ENCODE peak calls at places on chromosomes 11 and 22, in ten cellular contexts. One of them, this sample, is unnamed.

GRCh38 chr11:33634291-33634834 is 66.3 kb downstream of the C11orf91 start:
- DNase-seq in BJ: no peak
- DNase-seq in AG08396: no peak
- DNase-seq in activated CD4-positive, alpha-beta T cell treated with anti-CD3 and anti-CD28 coated beads for 24 hours: no peak
- DNase-seq in iris pigment epithelial cell: peak; percentile 68
- DNase-seq in tibial artery: no peak
- DNase-seq in AG09309: no peak
- DNase-seq in fibroblast of the conjunctiva: no peak
- DNase-seq in adrenal gland: no peak
- DNase-seq in stimulated activated CD8-positive, alpha-beta memory T cell treated with anti-CD3 and anti-CD28 coated beads, Interleukin-15, amount 100 ng/mL, for 1 hour: no peak
- DNase-seq in this sample: no peak

GRCh38 chr22:32396746-32397145 is 15.3 kb downstream of the RTCB start:
- DNase-seq in BJ: peak; percentile 14
- DNase-seq in AG08396: no peak
- DNase-seq in activated CD4-positive, alpha-beta T cell treated with anti-CD3 and anti-CD28 coated beads for 24 hours: no peak
- DNase-seq in iris pigment epithelial cell: peak; percentile 28
- DNase-seq in tibial artery: no peak
- DNase-seq in AG09309: no peak
- DNase-seq in fibroblast of the conjunctiva: peak; percentile 24
- DNase-seq in adrenal gland: no peak
- DNase-seq in stimulated activated CD8-positive, alpha-beta memory T cell treated with anti-CD3 and anti-CD28 coated beads, Interleukin-15, amount 100 ng/mL, for 1 hour: no peak
- DNase-seq in this sample: no peak

GRCh38 chr11:70399681-70400112 is 1.4 kb downstream of the CTTN start:
- DNase-seq in BJ: peak; percentile 83
- DNase-seq in AG08396: peak; percentile 95
- DNase-seq in activated CD4-positive, alpha-beta T cell treated with anti-CD3 and anti-CD28 coated beads for 24 hours: no peak
- DNase-seq in iris pigment epithelial cell: peak; percentile 98
- DNase-seq in tibial artery: peak; percentile 96
- DNase-seq in AG09309: peak; percentile 80
- DNase-seq in fibroblast of the conjunctiva: peak; percentile 90
- DNase-seq in adrenal gland: peak; percentile 96
- DNase-seq in stimulated activated CD8-positive, alpha-beta memory T cell treated with anti-CD3 and anti-CD28 coated beads, Interleukin-15, amount 100 ng/mL, for 1 hour: no peak
- DNase-seq in this sample: no peak

GRCh38 chr22:30483169-30483568 is 11.4 kb upstream of the SEC14L3 start:
- DNase-seq in BJ: no peak
- DNase-seq in AG08396: no peak
- DNase-seq in activated CD4-positive, alpha-beta T cell treated with anti-CD3 and anti-CD28 coated beads for 24 hours: no peak
- DNase-seq in iris pigment epithelial cell: no peak
- DNase-seq in tibial artery: no peak
- DNase-seq in AG09309: no peak
- DNase-seq in fibroblast of the conjunctiva: no peak
- DNase-seq in adrenal gland: no peak
- DNase-seq in stimulated activated CD8-positive, alpha-beta memory T cell treated with anti-CD3 and anti-CD28 coated beads, Interleukin-15, amount 100 ng/mL, for 1 hour: no peak
- DNase-seq in this sample: no peak

GRCh38 chr22:35987994-35988393 is 40.6 kb downstream of the RBFOX2 start:
- DNase-seq in BJ: no peak
- DNase-seq in AG08396: no peak
- DNase-seq in activated CD4-positive, alpha-beta T cell treated with anti-CD3 and anti-CD28 coated beads for 24 hours: no peak
- DNase-seq in iris pigment epithelial cell: no peak
- DNase-seq in tibial artery: no peak
- DNase-seq in AG09309: no peak
- DNase-seq in fibroblast of the conjunctiva: no peak
- DNase-seq in adrenal gland: no peak
- DNase-seq in stimulated activated CD8-positive, alpha-beta memory T cell treated with anti-CD3 and anti-CD28 coated beads, Interleukin-15, amount 100 ng/mL, for 1 hour: no peak
- DNase-seq in this sample: no peak

GRCh38 chr11:96396637-96397036 is 6.8 kb downstream of the JRKL start:
- DNase-seq in BJ: no peak
- DNase-seq in AG08396: no peak
- DNase-seq in activated CD4-positive, alpha-beta T cell treated with anti-CD3 and anti-CD28 coated beads for 24 hours: no peak
- DNase-seq in iris pigment epithelial cell: no peak
- DNase-seq in tibial artery: no peak
- DNase-seq in AG09309: no peak
- DNase-seq in fibroblast of the conjunctiva: no peak
- DNase-seq in adrenal gland: no peak
- DNase-seq in stimulated activated CD8-positive, alpha-beta memory T cell treated with anti-CD3 and anti-CD28 coated beads, Interleukin-15, amount 100 ng/mL, for 1 hour: no peak
- DNase-seq in this sample: no peak

GRCh38 chr11:64281957-64282770 is 2.3 kb downstream of the BAD start:
- DNase-seq in BJ: no peak
- DNase-seq in AG08396: no peak
- DNase-seq in activated CD4-positive, alpha-beta T cell treated with anti-CD3 and anti-CD28 coated beads for 24 hours: no peak
- DNase-seq in iris pigment epithelial cell: no peak
- DNase-seq in tibial artery: no peak
- DNase-seq in AG09309: no peak
- DNase-seq in fibroblast of the conjunctiva: no peak
- DNase-seq in adrenal gland: no peak
- DNase-seq in stimulated activated CD8-positive, alpha-beta memory T cell treated with anti-CD3 and anti-CD28 coated beads, Interleukin-15, amount 100 ng/mL, for 1 hour: no peak
- DNase-seq in this sample: no peak

GRCh38 chr11:62266558-62266957 is 3.4 kb upstream of the SCGB2A2 start:
- DNase-seq in BJ: no peak
- DNase-seq in AG08396: no peak
- DNase-seq in activated CD4-positive, alpha-beta T cell treated with anti-CD3 and anti-CD28 coated beads for 24 hours: peak; percentile 5
- DNase-seq in iris pigment epithelial cell: peak; percentile 73
- DNase-seq in tibial artery: no peak
- DNase-seq in AG09309: no peak
- DNase-seq in fibroblast of the conjunctiva: no peak
- DNase-seq in adrenal gland: peak; percentile 52
- DNase-seq in stimulated activated CD8-positive, alpha-beta memory T cell treated with anti-CD3 and anti-CD28 coated beads, Interleukin-15, amount 100 ng/mL, for 1 hour: no peak
- DNase-seq in this sample: no peak

GRCh38 chr11:14347991-14348390 is 11.0 kb downstream of the RRAS2 start:
- DNase-seq in BJ: no peak
- DNase-seq in AG08396: no peak
- DNase-seq in activated CD4-positive, alpha-beta T cell treated with anti-CD3 and anti-CD28 coated beads for 24 hours: no peak
- DNase-seq in iris pigment epithelial cell: no peak
- DNase-seq in tibial artery: no peak
- DNase-seq in AG09309: no peak
- DNase-seq in fibroblast of the conjunctiva: no peak
- DNase-seq in adrenal gland: no peak
- DNase-seq in stimulated activated CD8-positive, alpha-beta memory T cell treated with anti-CD3 and anti-CD28 coated beads, Interleukin-15, amount 100 ng/mL, for 1 hour: no peak
- DNase-seq in this sample: no peak

GRCh38 chr22:40597541-40598453 is 38.7 kb downstream of the MRTFA start:
- DNase-seq in BJ: no peak
- DNase-seq in AG08396: no peak
- DNase-seq in activated CD4-positive, alpha-beta T cell treated with anti-CD3 and anti-CD28 coated beads for 24 hours: no peak
- DNase-seq in iris pigment epithelial cell: peak; percentile 30
- DNase-seq in tibial artery: no peak
- DNase-seq in AG09309: no peak
- DNase-seq in fibroblast of the conjunctiva: peak; percentile 4
- DNase-seq in adrenal gland: no peak
- DNase-seq in stimulated activated CD8-positive, alpha-beta memory T cell treated with anti-CD3 and anti-CD28 coated beads, Interleukin-15, amount 100 ng/mL, for 1 hour: no peak
- DNase-seq in this sample: no peak

GRCh38 chr22:21657020-21657360 is 8.8 kb upstream of the PPIL2 start:
- DNase-seq in BJ: no peak
- DNase-seq in AG08396: no peak
- DNase-seq in activated CD4-positive, alpha-beta T cell treated with anti-CD3 and anti-CD28 coated beads for 24 hours: no peak
- DNase-seq in iris pigment epithelial cell: no peak
- DNase-seq in tibial artery: no peak
- DNase-seq in AG09309: no peak
- DNase-seq in fibroblast of the conjunctiva: no peak
- DNase-seq in adrenal gland: no peak
- DNase-seq in stimulated activated CD8-positive, alpha-beta memory T cell treated with anti-CD3 and anti-CD28 coated beads, Interleukin-15, amount 100 ng/mL, for 1 hour: no peak
- DNase-seq in this sample: no peak

GRCh38 chr22:19723990-19724827 is 870 bp downstream of the GP1BB start:
- DNase-seq in BJ: no peak
- DNase-seq in AG08396: no peak
- DNase-seq in activated CD4-positive, alpha-beta T cell treated with anti-CD3 and anti-CD28 coated beads for 24 hours: peak; percentile 28
- DNase-seq in iris pigment epithelial cell: no peak
- DNase-seq in tibial artery: no peak
- DNase-seq in AG09309: no peak
- DNase-seq in fibroblast of the conjunctiva: no peak
- DNase-seq in adrenal gland: no peak
- DNase-seq in stimulated activated CD8-positive, alpha-beta memory T cell treated with anti-CD3 and anti-CD28 coated beads, Interleukin-15, amount 100 ng/mL, for 1 hour: no peak
- DNase-seq in this sample: no peak

GRCh38 chr11:29612423-29612822 is 404.4 kb downstream of the KCNA4 start:
- DNase-seq in BJ: no peak
- DNase-seq in AG08396: no peak
- DNase-seq in activated CD4-positive, alpha-beta T cell treated with anti-CD3 and anti-CD28 coated beads for 24 hours: no peak
- DNase-seq in iris pigment epithelial cell: no peak
- DNase-seq in tibial artery: no peak
- DNase-seq in AG09309: no peak
- DNase-seq in fibroblast of the conjunctiva: no peak
- DNase-seq in adrenal gland: no peak
- DNase-seq in stimulated activated CD8-positive, alpha-beta memory T cell treated with anti-CD3 and anti-CD28 coated beads, Interleukin-15, amount 100 ng/mL, for 1 hour: no peak
- DNase-seq in this sample: no peak

GRCh38 chr22:45970709-45971388 is 6.1 kb downstream of the WNT7B start:
- DNase-seq in BJ: no peak
- DNase-seq in AG08396: no peak
- DNase-seq in activated CD4-positive, alpha-beta T cell treated with anti-CD3 and anti-CD28 coated beads for 24 hours: no peak
- DNase-seq in iris pigment epithelial cell: peak; percentile 18
- DNase-seq in tibial artery: no peak
- DNase-seq in AG09309: no peak
- DNase-seq in fibroblast of the conjunctiva: no peak
- DNase-seq in adrenal gland: no peak
- DNase-seq in stimulated activated CD8-positive, alpha-beta memory T cell treated with anti-CD3 and anti-CD28 coated beads, Interleukin-15, amount 100 ng/mL, for 1 hour: no peak
- DNase-seq in this sample: no peak

GRCh38 chr22:36027960-36028645 is 521 bp downstream of the RBFOX2 start:
- DNase-seq in BJ: no peak
- DNase-seq in AG08396: peak; percentile 86
- DNase-seq in activated CD4-positive, alpha-beta T cell treated with anti-CD3 and anti-CD28 coated beads for 24 hours: no peak
- DNase-seq in iris pigment epithelial cell: no peak
- DNase-seq in tibial artery: no peak
- DNase-seq in AG09309: no peak
- DNase-seq in fibroblast of the conjunctiva: no peak
- DNase-seq in adrenal gland: peak; percentile 42
- DNase-seq in stimulated activated CD8-positive, alpha-beta memory T cell treated with anti-CD3 and anti-CD28 coated beads, Interleukin-15, amount 100 ng/mL, for 1 hour: no peak
- DNase-seq in this sample: no peak

GRCh38 chr22:27790396-27791216 is 10.9 kb downstream of the MN1 start:
- DNase-seq in BJ: no peak
- DNase-seq in AG08396: no peak
- DNase-seq in activated CD4-positive, alpha-beta T cell treated with anti-CD3 and anti-CD28 coated beads for 24 hours: no peak
- DNase-seq in iris pigment epithelial cell: no peak
- DNase-seq in tibial artery: no peak
- DNase-seq in AG09309: no peak
- DNase-seq in fibroblast of the conjunctiva: no peak
- DNase-seq in adrenal gland: no peak
- DNase-seq in stimulated activated CD8-positive, alpha-beta memory T cell treated with anti-CD3 and anti-CD28 coated beads, Interleukin-15, amount 100 ng/mL, for 1 hour: no peak
- DNase-seq in this sample: no peak

GRCh38 chr11:96356837-96357236 is 13.8 kb upstream of the MAML2 start:
- DNase-seq in BJ: no peak
- DNase-seq in AG08396: no peak
- DNase-seq in activated CD4-positive, alpha-beta T cell treated with anti-CD3 and anti-CD28 coated beads for 24 hours: no peak
- DNase-seq in iris pigment epithelial cell: no peak
- DNase-seq in tibial artery: no peak
- DNase-seq in AG09309: no peak
- DNase-seq in fibroblast of the conjunctiva: no peak
- DNase-seq in adrenal gland: no peak
- DNase-seq in stimulated activated CD8-positive, alpha-beta memory T cell treated with anti-CD3 and anti-CD28 coated beads, Interleukin-15, amount 100 ng/mL, for 1 hour: no peak
- DNase-seq in this sample: no peak

GRCh38 chr11:84165139-84165538 is 879.0 kb upstream of the CCDC90B start:
- DNase-seq in BJ: no peak
- DNase-seq in AG08396: no peak
- DNase-seq in activated CD4-positive, alpha-beta T cell treated with anti-CD3 and anti-CD28 coated beads for 24 hours: no peak
- DNase-seq in iris pigment epithelial cell: no peak
- DNase-seq in tibial artery: no peak
- DNase-seq in AG09309: no peak
- DNase-seq in fibroblast of the conjunctiva: no peak
- DNase-seq in adrenal gland: no peak
- DNase-seq in stimulated activated CD8-positive, alpha-beta memory T cell treated with anti-CD3 and anti-CD28 coated beads, Interleukin-15, amount 100 ng/mL, for 1 hour: no peak
- DNase-seq in this sample: no peak

GRCh38 chr11:99020324-99021225 is at the start of gene CNTN5:
- DNase-seq in BJ: no peak
- DNase-seq in AG08396: peak; percentile 10
- DNase-seq in activated CD4-positive, alpha-beta T cell treated with anti-CD3 and anti-CD28 coated beads for 24 hours: no peak
- DNase-seq in iris pigment epithelial cell: peak; percentile 34
- DNase-seq in tibial artery: peak; percentile 67
- DNase-seq in AG09309: no peak
- DNase-seq in fibroblast of the conjunctiva: no peak
- DNase-seq in adrenal gland: peak; percentile 26
- DNase-seq in stimulated activated CD8-positive, alpha-beta memory T cell treated with anti-CD3 and anti-CD28 coated beads, Interleukin-15, amount 100 ng/mL, for 1 hour: no peak
- DNase-seq in this sample: peak; percentile 24

GRCh38 chr11:14537134-14537599 is 17.0 kb upstream of the PSMA1 start:
- DNase-seq in BJ: no peak
- DNase-seq in AG08396: peak; percentile 40
- DNase-seq in activated CD4-positive, alpha-beta T cell treated with anti-CD3 and anti-CD28 coated beads for 24 hours: peak; percentile 4
- DNase-seq in iris pigment epithelial cell: peak; percentile 36
- DNase-seq in tibial artery: no peak
- DNase-seq in AG09309: no peak
- DNase-seq in fibroblast of the conjunctiva: peak; percentile 22
- DNase-seq in adrenal gland: no peak
- DNase-seq in stimulated activated CD8-positive, alpha-beta memory T cell treated with anti-CD3 and anti-CD28 coated beads, Interleukin-15, amount 100 ng/mL, for 1 hour: peak; percentile 15
- DNase-seq in this sample: no peak

GRCh38 chr22:27317156-27317555 is 484.4 kb downstream of the MN1 start:
- DNase-seq in BJ: no peak
- DNase-seq in AG08396: no peak
- DNase-seq in activated CD4-positive, alpha-beta T cell treated with anti-CD3 and anti-CD28 coated beads for 24 hours: no peak
- DNase-seq in iris pigment epithelial cell: no peak
- DNase-seq in tibial artery: no peak
- DNase-seq in AG09309: no peak
- DNase-seq in fibroblast of the conjunctiva: no peak
- DNase-seq in adrenal gland: no peak
- DNase-seq in stimulated activated CD8-positive, alpha-beta memory T cell treated with anti-CD3 and anti-CD28 coated beads, Interleukin-15, amount 100 ng/mL, for 1 hour: no peak
- DNase-seq in this sample: no peak

GRCh38 chr22:33401291-33401690 is 343.1 kb upstream of the SYN3 start:
- DNase-seq in BJ: peak; percentile 4
- DNase-seq in AG08396: peak; percentile 58
- DNase-seq in activated CD4-positive, alpha-beta T cell treated with anti-CD3 and anti-CD28 coated beads for 24 hours: no peak
- DNase-seq in iris pigment epithelial cell: no peak
- DNase-seq in tibial artery: no peak
- DNase-seq in AG09309: no peak
- DNase-seq in fibroblast of the conjunctiva: no peak
- DNase-seq in adrenal gland: no peak
- DNase-seq in stimulated activated CD8-positive, alpha-beta memory T cell treated with anti-CD3 and anti-CD28 coated beads, Interleukin-15, amount 100 ng/mL, for 1 hour: no peak
- DNase-seq in this sample: no peak

GRCh38 chr11:119754656-119755350 is 25.8 kb upstream of the NECTIN1 start:
- DNase-seq in BJ: no peak
- DNase-seq in AG08396: no peak
- DNase-seq in activated CD4-positive, alpha-beta T cell treated with anti-CD3 and anti-CD28 coated beads for 24 hours: no peak
- DNase-seq in iris pigment epithelial cell: no peak
- DNase-seq in tibial artery: no peak
- DNase-seq in AG09309: no peak
- DNase-seq in fibroblast of the conjunctiva: no peak
- DNase-seq in adrenal gland: no peak
- DNase-seq in stimulated activated CD8-positive, alpha-beta memory T cell treated with anti-CD3 and anti-CD28 coated beads, Interleukin-15, amount 100 ng/mL, for 1 hour: no peak
- DNase-seq in this sample: no peak

GRCh38 chr11:3992964-3993363 is 101.6 kb upstream of the RRM1 start:
- DNase-seq in BJ: no peak
- DNase-seq in AG08396: no peak
- DNase-seq in activated CD4-positive, alpha-beta T cell treated with anti-CD3 and anti-CD28 coated beads for 24 hours: no peak
- DNase-seq in iris pigment epithelial cell: no peak
- DNase-seq in tibial artery: no peak
- DNase-seq in AG09309: no peak
- DNase-seq in fibroblast of the conjunctiva: no peak
- DNase-seq in adrenal gland: no peak
- DNase-seq in stimulated activated CD8-positive, alpha-beta memory T cell treated with anti-CD3 and anti-CD28 coated beads, Interleukin-15, amount 100 ng/mL, for 1 hour: no peak
- DNase-seq in this sample: no peak

GRCh38 chr11:69539416-69540117 is 58.1 kb downstream of the LINC01488 start:
- DNase-seq in BJ: no peak
- DNase-seq in AG08396: no peak
- DNase-seq in activated CD4-positive, alpha-beta T cell treated with anti-CD3 and anti-CD28 coated beads for 24 hours: no peak
- DNase-seq in iris pigment epithelial cell: no peak
- DNase-seq in tibial artery: no peak
- DNase-seq in AG09309: no peak
- DNase-seq in fibroblast of the conjunctiva: no peak
- DNase-seq in adrenal gland: peak; percentile 32
- DNase-seq in stimulated activated CD8-positive, alpha-beta memory T cell treated with anti-CD3 and anti-CD28 coated beads, Interleukin-15, amount 100 ng/mL, for 1 hour: no peak
- DNase-seq in this sample: no peak

GRCh38 chr11:73295259-73295995 is 12.6 kb upstream of the ARHGEF17 start:
- DNase-seq in BJ: peak; percentile 70
- DNase-seq in AG08396: peak; percentile 88
- DNase-seq in activated CD4-positive, alpha-beta T cell treated with anti-CD3 and anti-CD28 coated beads for 24 hours: peak; percentile 71
- DNase-seq in iris pigment epithelial cell: peak; percentile 75
- DNase-seq in tibial artery: peak; percentile 84
- DNase-seq in AG09309: no peak
- DNase-seq in fibroblast of the conjunctiva: no peak
- DNase-seq in adrenal gland: peak; percentile 71
- DNase-seq in stimulated activated CD8-positive, alpha-beta memory T cell treated with anti-CD3 and anti-CD28 coated beads, Interleukin-15, amount 100 ng/mL, for 1 hour: peak; percentile 60
- DNase-seq in this sample: no peak

GRCh38 chr11:34827239-34827638 is 88.9 kb downstream of the APIP start:
- DNase-seq in BJ: no peak
- DNase-seq in AG08396: no peak
- DNase-seq in activated CD4-positive, alpha-beta T cell treated with anti-CD3 and anti-CD28 coated beads for 24 hours: no peak
- DNase-seq in iris pigment epithelial cell: peak; percentile 5
- DNase-seq in tibial artery: no peak
- DNase-seq in AG09309: no peak
- DNase-seq in fibroblast of the conjunctiva: no peak
- DNase-seq in adrenal gland: no peak
- DNase-seq in stimulated activated CD8-positive, alpha-beta memory T cell treated with anti-CD3 and anti-CD28 coated beads, Interleukin-15, amount 100 ng/mL, for 1 hour: no peak
- DNase-seq in this sample: no peak

GRCh38 chr22:44755000-44755399 is 2.6 kb downstream of the ARHGAP8 start:
- DNase-seq in BJ: no peak
- DNase-seq in AG08396: no peak
- DNase-seq in activated CD4-positive, alpha-beta T cell treated with anti-CD3 and anti-CD28 coated beads for 24 hours: no peak
- DNase-seq in iris pigment epithelial cell: no peak
- DNase-seq in tibial artery: no peak
- DNase-seq in AG09309: no peak
- DNase-seq in fibroblast of the conjunctiva: no peak
- DNase-seq in adrenal gland: no peak
- DNase-seq in stimulated activated CD8-positive, alpha-beta memory T cell treated with anti-CD3 and anti-CD28 coated beads, Interleukin-15, amount 100 ng/mL, for 1 hour: no peak
- DNase-seq in this sample: no peak